ENCODE peak calls at places on chromosomes 2 and 18, in six cellular contexts. B, J, U, C, G and X are unnamed samples.

GRCh38 chr2:209771474-209772292 is at the start of gene UNC80:
- DNase-seq in B (peak; percentile 89), J (peak; percentile 63), U (peak; percentile 95), C (peak; percentile 36), G (peak; percentile 49), X (peak; percentile 85)

GRCh38 chr18:9831723-9832199 is 54.0 kb upstream of the TXNDC2 start:
- DNase-seq in B (no peak), J (no peak), U (no peak), C (no peak), G (no peak), X (no peak)

GRCh38 chr2:135997380-135997779 is 12.0 kb upstream of the DARS1 start:
- DNase-seq in B (peak; percentile 58), J (no peak), U (peak; percentile 87), C (no peak), G (no peak), X (peak; percentile 91)

GRCh38 chr2:30756051-30756719 is 51.1 kb downstream of the CAPN13 start:
- DNase-seq in B (no peak), J (peak; percentile 37), U (no peak), C (no peak), G (peak; percentile 4), X (no peak)

GRCh38 chr18:48836231-48836805 is 114.4 kb downstream of the SMAD7 start:
- DNase-seq in B (no peak), J (no peak), U (no peak), C (no peak), G (no peak), X (no peak)

GRCh38 chr2:193776988-193777387 is 1582.3 kb upstream of the TMEFF2 start:
- DNase-seq in B (no peak), J (no peak), U (no peak), C (no peak), G (no peak), X (no peak)

GRCh38 chr2:156955701-156956100 is 301.8 kb upstream of the GALNT5 start:
- DNase-seq in B (no peak), J (peak; percentile 19), U (no peak), C (no peak), G (no peak), X (no peak)

GRCh38 chr2:3670941-3671340 is 12.9 kb downstream of the ALLC start:
- DNase-seq in B (no peak), J (no peak), U (peak; percentile 16), C (no peak), G (no peak), X (no peak)

GRCh38 chr18:28161608-28162599 is 15.0 kb downstream of the CDH2 start:
- DNase-seq in B (no peak), J (no peak), U (no peak), C (peak; percentile 80), G (no peak), X (no peak)

GRCh38 chr2:61272421-61273070 is 110.6 kb downstream of the C2orf74 start:
- DNase-seq in B (no peak), J (no peak), U (no peak), C (peak; percentile 20), G (no peak), X (no peak)

GRCh38 chr18:54717673-54718435 is 110.4 kb upstream of the RAB27B start:
- DNase-seq in B (no peak), J (no peak), U (peak; percentile 56), C (no peak), G (peak; percentile 63), X (peak; percentile 71)

GRCh38 chr2:238286551-238286950 is 1.9 kb downstream of the PER2 start:
- DNase-seq in B (no peak), J (peak; percentile 89), U (no peak), C (peak; percentile 86), G (peak; percentile 93), X (no peak)

GRCh38 chr18:34809697-34810096 is 99.6 kb downstream of the DTNA start:
- DNase-seq in B (no peak), J (peak; percentile 19), U (peak; percentile 82), C (peak; percentile 32), G (peak; percentile 38), X (peak; percentile 63)

GRCh38 chr2:195520671-195521155 is 136.3 kb upstream of the SLC39A10 start:
- DNase-seq in B (no peak), J (peak; percentile 97), U (no peak), C (peak; percentile 99), G (peak; percentile 64), X (no peak)

GRCh38 chr2:46241344-46241743 is 55.9 kb upstream of the EPAS1 start:
- DNase-seq in B (no peak), J (peak; percentile 68), U (no peak), C (peak; percentile 27), G (peak; percentile 37), X (no peak)

GRCh38 chr2:223084873-223085272 is 32.9 kb downstream of the KCNE4 start:
- DNase-seq in B (no peak), J (peak; percentile 87), U (no peak), C (peak; percentile 41), G (no peak), X (peak; percentile 48)

GRCh38 chr2:188598551-188598950 is 306.9 kb downstream of the GULP1 start:
- DNase-seq in B (no peak), J (no peak), U (no peak), C (no peak), G (peak; percentile 24), X (no peak)

GRCh38 chr2:39778775-39779751 is at the start of gene THUMPD2:
- DNase-seq in B (peak; percentile 63), J (peak; percentile 83), U (peak; percentile 86), C (peak; percentile 62), G (peak; percentile 69), X (peak; percentile 83)

GRCh38 chr18:62614499-62614898 is 91.7 kb downstream of the ZCCHC2 start:
- DNase-seq in B (no peak), J (no peak), U (no peak), C (no peak), G (no peak), X (no peak)

GRCh38 chr2:68643011-68643873 is at the start of gene PROKR1:
- DNase-seq in B (peak; percentile 69), J (peak; percentile 70), U (peak; percentile 83), C (no peak), G (peak; percentile 40), X (peak; percentile 65)

GRCh38 chr18:57437782-57438668 is 2.9 kb downstream of the ONECUT2 start:
- DNase-seq in B (peak; percentile 83), J (peak; percentile 7), U (peak; percentile 88), C (peak; percentile 26), G (no peak), X (peak; percentile 92)

GRCh38 chr2:238161291-238162051 is 2.7 kb downstream of the ERFE start:
- DNase-seq in B (no peak), J (no peak), U (no peak), C (no peak), G (no peak), X (no peak)

GRCh38 chr2:24871852-24872323 is 48.1 kb downstream of the ADCY3 start:
- DNase-seq in B (no peak), J (peak; percentile 12), U (no peak), C (peak; percentile 54), G (peak; percentile 88), X (no peak)

GRCh38 chr18:70387018-70387417 is 98.2 kb downstream of the SOCS6 start:
- DNase-seq in B (no peak), J (no peak), U (no peak), C (no peak), G (no peak), X (no peak)

GRCh38 chr2:126878601-126879000 is 20.1 kb upstream of the TEX51 start:
- DNase-seq in B (no peak), J (no peak), U (no peak), C (no peak), G (no peak), X (peak; percentile 7)
- H3K9ac ChIP-seq in B (no peak overlapping the region), J (no peak overlapping the region), U (no peak overlapping the region), C (no peak overlapping the region), G (no peak overlapping the region), X (no peak overlapping the region)

GRCh38 chr18:77078671-77079070 is 53.9 kb downstream of the MBP start:
- DNase-seq in B (no peak), J (peak; percentile 43), U (no peak), C (no peak), G (no peak), X (no peak)
- H3K14ac ChIP-seq in B (no peak overlapping the region), J (no peak overlapping the region), U (no peak overlapping the region), C (peak overlapping the region; percentile 81), G (peak overlapping the region; percentile 9), X (no peak overlapping the region)

GRCh38 chr2:56183643-56184499 is at the start of gene CCDC85A:
- DNase-seq in B (peak; percentile 89), J (peak; percentile 88), U (peak; percentile 93), C (peak; percentile 55), G (peak; percentile 81), X (peak; percentile 88)
- H3K9ac ChIP-seq in B (peak within 1 kb of the TSS; percentile 83), J (no peak within 1 kb of the TSS), U (peak within 1 kb of the TSS; percentile 35), C (no peak within 1 kb of the TSS), G (no peak within 1 kb of the TSS), X (no peak within 1 kb of the TSS)

GRCh38 chr2:57182941-57183340 is 863.7 kb upstream of the VRK2 start:
- DNase-seq in B (no peak), J (no peak), U (no peak), C (no peak), G (no peak), X (no peak)

GRCh38 chr2:57185568-57185967 is 861.0 kb upstream of the VRK2 start:
- DNase-seq in B (no peak), J (no peak), U (no peak), C (no peak), G (no peak), X (no peak)

GRCh38 chr2:57180042-57180567 is 866.5 kb upstream of the VRK2 start:
- DNase-seq in B (no peak), J (no peak), U (no peak), C (peak; percentile 8), G (peak; percentile 34), X (no peak)

GRCh38 chr2:57180678-57181077 is 865.9 kb upstream of the VRK2 start:
- DNase-seq in B (no peak), J (no peak), U (no peak), C (no peak), G (no peak), X (no peak)

DNA sequence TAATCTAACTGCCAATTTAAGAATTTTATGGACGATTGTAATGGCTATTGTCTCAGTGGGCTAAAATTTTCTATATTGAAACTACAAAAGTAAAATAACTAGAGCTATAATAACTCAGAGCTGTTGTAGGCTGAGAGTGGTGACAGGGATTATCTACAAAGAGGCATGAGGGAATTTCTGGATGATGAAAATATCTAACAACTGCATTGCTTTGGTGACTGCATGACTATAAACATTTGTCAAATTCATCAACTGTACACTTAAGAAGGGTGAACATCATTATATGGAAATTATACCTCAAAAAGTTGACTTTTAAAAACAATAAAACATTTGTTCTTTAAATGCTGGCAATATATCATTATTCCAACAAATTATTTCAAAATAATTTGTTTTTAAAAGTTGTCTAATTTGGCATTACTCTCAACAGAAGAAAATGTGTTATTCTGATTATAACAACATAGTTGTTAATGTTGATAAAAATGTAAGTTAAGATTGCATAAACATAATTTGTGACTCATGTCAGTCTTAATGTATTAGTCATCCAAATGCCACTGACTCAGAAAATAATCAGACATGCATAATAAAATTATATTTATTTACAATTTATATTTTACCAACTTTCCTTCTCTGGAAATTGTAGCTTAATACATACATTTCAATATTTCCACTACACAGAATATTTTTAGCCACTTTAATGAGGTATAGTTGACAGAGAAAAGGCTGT is 865.1 kb upstream of the VRK2 start:
- DNase-seq in B (no peak), J (no peak), U (no peak), C (peak; percentile 1), G (peak; percentile 36), X (no peak)
- H3K14ac ChIP-seq in B (no peak overlapping the region), J (no peak overlapping the region), U (no peak overlapping the region), C (no peak overlapping the region), G (no peak overlapping the region), X (no peak overlapping the region)

GRCh38 chr2:217956895-217957457 is 45.8 kb downstream of the TNS1 start:
- DNase-seq in B (no peak), J (no peak), U (no peak), C (no peak), G (no peak), X (no peak)
- H3K9ac ChIP-seq in B (no peak overlapping the region), J (no peak overlapping the region), U (no peak overlapping the region), C (no peak overlapping the region), G (no peak overlapping the region), X (no peak overlapping the region)